ENCODE peak calls at places on chromosomes 5 and 9, in six cellular contexts. W is heart left ventricle, S is bronchial epithelial cell, U is IMR-90, X is fibroblast of mammary gland, V is fibroblast of lung. Z is an unnamed sample.

GRCh38 chr5:157049605-157050004 is 9.3 kb downstream of the HAVCR1 start:
- DNase-seq in S (no peak), U (no peak), V (peak), W (no peak), X (no peak), Z (no peak)

GRCh38 chr9:108056805-108057386 is 567.3 kb upstream of the KLF4 start:
- DNase-seq in U (peak), W (no peak), V (peak), S (peak), X (peak), Z (peak)

GRCh38 chr5:169429044-169429443 is 128.1 kb upstream of the SLIT3 start:
- DNase-seq in X (peak), S (no peak), U (no peak), W (no peak), V (peak), Z (peak)

GRCh38 chr5:178739452-178740180 is 9.2 kb upstream of the ZNF354A start:
- DNase-seq in X (no peak), V (no peak), S (peak), U (no peak), W (no peak), Z (no peak)

GRCh38 chr9:110050925-110051355 is 157.0 kb downstream of the C9orf152 start:
- DNase-seq in W (no peak), X (peak), S (peak), U (peak), V (peak), Z (peak)

GRCh38 chr5:55960779-55961178 is 34.0 kb downstream of the IL6ST start:
- DNase-seq in W (no peak), S (no peak), U (no peak), V (no peak), X (no peak), Z (no peak)

GRCh38 chr9:115810166-115810565 is 343.4 kb upstream of the PAPPA start:
- DNase-seq in W (no peak), U (no peak), X (no peak), S (peak), V (no peak), Z (peak)

GRCh38 chr5:149038336-149039075 is 24.4 kb downstream of the SH3TC2 start:
- DNase-seq in U (no peak), S (no peak), W (no peak), X (peak), V (no peak), Z (peak)

GRCh38 chr5:123051206-123051605 is 14.7 kb upstream of the PPIC start:
- DNase-seq in U (no peak), W (no peak), V (no peak), S (peak), X (no peak), Z (no peak)

GRCh38 chr5:80408475-80408875 is 611 bp downstream of the ZFYVE16 start:
- DNase-seq in W (peak), U (peak), V (peak), X (peak), S (peak), Z (peak)

GRCh38 chr9:6902423-6902822 is 144.7 kb downstream of the KDM4C start:
- DNase-seq in U (peak), S (peak), X (peak), V (peak), W (no peak), Z (peak)

GRCh38 chr5:78779771-78780616 is 131.4 kb upstream of the LHFPL2 start:
- DNase-seq in X (peak), W (no peak), S (peak), U (peak), V (peak), Z (peak)

GRCh38 chr5:28703651-28704260 is 1665.4 kb upstream of the CDH9 start:
- DNase-seq in V (peak), W (no peak), X (no peak), U (no peak), S (peak), Z (no peak)

GRCh38 chr9:15205632-15206243 is 101.3 kb downstream of the TTC39B start:
- DNase-seq in S (no peak), V (peak), U (peak), X (peak), W (no peak), Z (peak)

GRCh38 chr9:79976501-79977444 is 405.0 kb downstream of the TLE4 start:
- DNase-seq in S (no peak), U (no peak), W (no peak), V (no peak), X (peak), Z (no peak)

GRCh38 chr5:54518146-54519082 is 855 bp downstream of the SNX18 start:
- DNase-seq in V (peak), X (no peak), U (peak), W (peak), S (peak), Z (peak)

GRCh38 chr9:5630038-5630507 is 1.2 kb downstream of the RIC1 start:
- DNase-seq in W (no peak), S (peak), X (peak), V (peak), U (no peak), Z (peak)

GRCh38 chr9:93665128-93665565 is 88.8 kb downstream of the PHF2 start:
- DNase-seq in S (no peak), V (no peak), X (no peak), W (peak), U (no peak), Z (no peak)

DNA sequence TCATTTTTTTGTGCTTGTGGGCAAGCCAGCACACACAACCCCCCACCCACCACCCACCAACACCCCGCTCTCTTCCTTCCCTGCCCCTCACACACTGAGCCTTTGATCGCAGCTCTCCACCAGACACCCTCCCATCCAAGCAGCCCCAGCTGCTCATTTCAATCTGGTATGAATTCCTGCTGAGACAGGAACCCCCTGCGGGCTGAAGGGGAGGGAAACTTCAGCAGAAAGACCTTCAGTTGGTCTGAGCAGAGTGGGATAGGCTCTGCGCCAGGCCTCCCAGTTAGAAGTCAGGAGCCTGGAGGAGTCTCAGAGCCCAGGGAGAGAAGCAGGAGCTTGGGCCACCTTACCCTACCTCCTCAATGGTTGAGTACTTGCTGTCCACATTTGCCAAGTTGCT is 7.2 kb downstream of the PCDHGC5 start:
- DNase-seq in X (no peak), V (peak), S (no peak), U (no peak), W (no peak), Z (peak)
- H3K4me3 ChIP-seq in X (no peak), V (no peak), S (no peak), U (no peak), W (no peak), Z (no peak)

GRCh38 chr5:137733922-137734695 is 1.8 kb downstream of the KLHL3 start:
- DNase-seq in X (peak), V (no peak), U (peak), S (peak), W (no peak), Z (peak)
- H3K4me3 ChIP-seq in X (no peak), V (peak), U (no peak), S (no peak), W (no peak), Z (peak)

GRCh38 chr5:39024005-39024404 is 50.2 kb downstream of the RICTOR start:
- DNase-seq in V (peak), X (no peak), S (no peak), W (no peak), U (no peak), Z (no peak)
- H3K4me3 ChIP-seq in V (no peak), X (no peak), S (no peak), W (no peak), U (no peak), Z (no peak)

GRCh38 chr9:88076286-88077070 is 61.8 kb downstream of the SPATA31C2 start:
- DNase-seq in V (peak), U (peak), X (peak), S (peak), W (peak), Z (peak)

GRCh38 chr9:88072831-88073365 is 65.4 kb downstream of the SPATA31C2 start:
- DNase-seq in X (no peak), V (peak), U (no peak), W (no peak), S (no peak), Z (no peak)

GRCh38 chr9:88075966-88076285 is 62.3 kb downstream of the SPATA31C2 start:
- DNase-seq in X (no peak), W (no peak), U (no peak), V (no peak), S (no peak), Z (no peak)

GRCh38 chr9:88074931-88075330 is 63.3 kb downstream of the SPATA31C2 start:
- DNase-seq in W (no peak), U (no peak), V (no peak), X (no peak), S (no peak), Z (no peak)

DNA sequence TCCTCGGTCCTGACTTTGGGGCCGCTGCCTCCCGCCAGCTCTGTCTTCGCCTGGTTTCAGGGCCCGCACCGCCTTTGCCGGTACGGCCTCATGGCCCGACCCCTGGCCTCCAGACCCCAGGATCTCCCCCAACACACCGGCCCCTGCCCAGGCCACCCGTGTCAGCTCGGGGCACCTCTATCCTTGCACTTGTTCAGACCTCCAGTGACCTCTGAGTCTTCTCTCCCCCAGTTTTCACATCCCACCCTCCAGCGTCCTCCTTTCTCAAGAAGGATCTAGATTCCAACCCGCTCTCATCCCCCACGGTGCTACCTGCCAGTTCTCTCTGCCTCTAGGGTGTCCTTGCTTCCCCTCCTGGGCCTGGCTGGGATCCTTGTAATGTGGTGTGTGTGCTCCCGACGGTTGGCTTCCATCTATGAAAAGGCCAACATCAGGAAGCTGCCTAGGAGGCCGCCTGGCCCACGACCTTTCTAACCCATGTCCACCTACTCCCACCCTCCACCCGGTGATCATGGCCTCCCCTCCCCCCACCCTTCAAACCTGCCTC is 61.1 kb downstream of the SPATA31C2 start:
- DNase-seq in W (no peak), V (no peak), S (no peak), U (no peak), X (no peak), Z (no peak)
- H3K4me3 ChIP-seq in W (no peak), V (no peak), S (peak), U (no peak), X (peak), Z (peak)

DNA sequence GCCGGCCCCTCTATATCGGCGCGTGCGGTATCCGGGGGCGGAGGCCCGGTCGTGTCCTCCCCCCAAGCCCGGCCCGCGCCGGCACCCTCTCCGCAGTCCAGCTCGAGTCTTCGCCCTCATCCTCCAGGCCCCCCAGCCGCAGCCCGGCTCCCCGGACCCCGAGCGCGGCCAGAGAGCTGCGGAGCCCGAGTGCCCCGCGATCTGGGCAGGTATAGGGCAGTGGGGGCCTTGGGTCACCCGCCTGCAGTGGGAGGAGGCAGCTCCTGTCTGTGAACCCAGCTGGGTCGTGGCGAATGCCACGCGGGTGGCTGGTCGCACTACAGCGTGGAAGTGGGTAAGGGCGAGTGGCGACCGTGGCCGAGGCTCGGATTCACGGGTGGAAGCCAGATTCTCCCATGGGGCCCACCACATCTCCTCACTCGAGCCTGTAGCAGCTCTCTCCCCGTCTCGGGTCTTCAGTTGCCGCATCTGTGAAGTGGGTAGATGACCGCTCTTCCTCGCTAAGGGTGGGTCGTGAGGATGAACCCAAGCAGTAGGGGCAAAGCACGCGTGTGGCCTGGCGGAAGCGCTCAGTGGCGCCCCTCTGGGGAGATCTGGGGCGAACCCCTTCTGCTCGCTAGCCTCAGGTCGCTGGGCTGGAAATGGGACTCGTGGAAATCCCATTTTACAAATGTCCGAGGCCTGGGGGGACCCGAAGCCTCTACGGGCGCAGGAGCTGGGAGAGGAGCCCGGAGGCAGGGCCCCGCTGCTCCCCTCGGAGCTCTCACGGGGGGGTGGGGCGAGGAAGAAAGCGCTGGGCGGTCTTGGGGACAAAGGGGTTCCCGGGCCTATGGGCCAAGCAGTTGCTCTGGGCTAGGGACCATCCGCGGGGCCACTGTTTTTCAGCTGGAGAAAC is 1.9 kb downstream of the NR5A1 start:
- DNase-seq in W (no peak), S (no peak), U (no peak), X (no peak), V (no peak), Z (no peak)
- H3K4me3 ChIP-seq in W (no peak), S (no peak), U (no peak), X (no peak), V (no peak), Z (no peak)

GRCh38 chr9:22683393-22684075 is 236.9 kb downstream of the DMRTA1 start:
- DNase-seq in V (peak), W (no peak), U (peak), X (peak), S (peak), Z (peak)
- H3K4me3 ChIP-seq in V (peak), W (no peak), U (no peak), X (no peak), S (no peak), Z (no peak)

GRCh38 chr5:83721878-83722779 is 1.5 kb upstream of the HAPLN1 start:
- DNase-seq in X (peak), W (peak), V (peak), U (peak), S (peak), Z (peak)

GRCh38 chr5:83718195-83718825 is 2.3 kb downstream of the HAPLN1 start:
- DNase-seq in V (peak), X (peak), W (no peak), S (peak), U (peak), Z (peak)

GRCh38 chr5:83718936-83719495 is 1.6 kb downstream of the HAPLN1 start:
- DNase-seq in V (peak), U (no peak), S (no peak), W (no peak), X (no peak), Z (no peak)

GRCh38 chr5:83724001-83724400 is 3.3 kb upstream of the HAPLN1 start:
- DNase-seq in X (no peak), S (no peak), U (no peak), W (no peak), V (no peak), Z (no peak)

DNA sequence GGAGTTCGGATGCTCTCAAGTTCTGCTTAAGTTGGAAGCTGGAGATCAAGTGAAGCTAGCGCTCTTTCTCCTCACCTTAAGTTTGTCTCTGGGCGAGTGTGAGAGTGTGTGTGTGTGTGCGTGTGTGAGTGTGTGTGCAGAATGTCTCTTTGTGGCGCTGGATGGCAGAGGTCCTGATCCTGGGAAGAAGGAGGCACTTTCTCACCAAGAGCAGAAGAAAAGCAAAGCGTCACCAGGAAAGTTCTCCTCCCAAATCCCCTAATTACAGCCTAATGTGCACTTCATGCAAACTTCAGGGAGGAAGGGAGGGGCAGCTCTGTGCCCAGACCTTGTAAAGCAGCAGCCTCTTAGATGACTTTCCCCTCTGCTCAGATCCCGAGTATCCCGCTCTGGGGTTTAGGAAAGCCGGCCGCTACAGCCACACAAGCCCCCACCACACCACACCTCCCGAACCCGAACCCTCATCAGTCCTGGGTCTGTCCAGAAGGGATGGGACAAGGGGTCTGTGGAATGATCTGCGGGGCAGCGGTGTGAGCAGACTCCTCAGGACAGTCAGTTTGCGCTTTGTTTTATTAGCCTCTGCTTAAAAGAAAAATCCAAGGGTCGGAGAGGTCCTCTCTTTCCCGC is at the start of gene HAPLN1:
- DNase-seq in U (no peak), X (no peak), W (no peak), S (no peak), V (peak), Z (peak)
- H3K4me3 ChIP-seq in U (peak), X (peak), W (no peak), S (no peak), V (peak), Z (peak)

GRCh38 chr9:35730486-35730854 is 1.5 kb downstream of the TLN1 start:
- DNase-seq in X (no peak), S (no peak), W (no peak), U (no peak), V (no peak), Z (peak)
- H3K4me3 ChIP-seq in X (peak), S (no peak), W (peak), U (peak), V (peak), Z (peak)